ENCODE peak calls at places on chromosomes 1 and 21, in seven cellular contexts. Q is progenitor cell of endocrine pancreas; O is posterior cingulate gyrus; H is stimulated activated CD4-positive, alpha-beta T cell treated with anti-CD3 and anti-CD28 coated beads, Interleukin-2, amount 100 ng/mL, for 48 hours; U is glomerular endothelial cell; C is NCI-H446; K is astrocyte of the spinal cord. J is an unnamed sample.

GRCh38 chr1:225816643-225817538 is 7.0 kb downstream of the EPHX1 start:
- DNase-seq in Q (no peak), O (no peak), H (no peak), U (no peak), C (peak), K (peak), J (peak)

GRCh38 chr1:67336783-67337182 is 29.1 kb downstream of the IL12RB2 start:
- DNase-seq in Q (no peak), O (peak), H (no peak), U (no peak), C (no peak), K (no peak), J (no peak)

GRCh38 chr1:162458206-162458605 is 39.4 kb upstream of the UHMK1 start:
- DNase-seq in Q (no peak), O (no peak), H (no peak), U (no peak), C (no peak), K (no peak), J (no peak)

GRCh38 chr1:221431068-221431651 is 310.7 kb downstream of the DUSP10 start:
- DNase-seq in Q (no peak), O (no peak), H (no peak), U (no peak), C (no peak), K (peak), J (no peak)

GRCh38 chr1:182359645-182360044 is 31.9 kb downstream of the GLUL start:
- DNase-seq in Q (no peak), O (no peak), H (no peak), U (no peak), C (no peak), K (no peak), J (no peak)

GRCh38 chr21:39137248-39138186 is 45.7 kb downstream of the PSMG1 start:
- DNase-seq in Q (no peak), O (no peak), H (no peak), U (no peak), C (no peak), K (peak), J (no peak)

GRCh38 chr1:218499911-218500310 is 154.8 kb downstream of the TGFB2 start:
- DNase-seq in Q (no peak), O (no peak), H (no peak), U (no peak), C (no peak), K (no peak), J (no peak)

GRCh38 chr1:76872944-76873343 is 5.7 kb downstream of the ST6GALNAC5 start:
- DNase-seq in Q (no peak), O (no peak), H (no peak), U (no peak), C (no peak), K (no peak), J (no peak)

GRCh38 chr1:18190598-18190997 is 83.0 kb downstream of the IGSF21 start:
- DNase-seq in Q (no peak), O (no peak), H (no peak), U (no peak), C (no peak), K (no peak), J (no peak)

GRCh38 chr21:41216486-41216885 is 48.5 kb downstream of the BACE2 start:
- DNase-seq in Q (no peak), O (no peak), H (no peak), U (no peak), C (no peak), K (no peak), J (no peak)

GRCh38 chr1:201397675-201398074 is 1.4 kb downstream of the LAD1 start:
- DNase-seq in Q (no peak), O (peak), H (no peak), U (no peak), C (no peak), K (no peak), J (no peak)

GRCh38 chr1:59173721-59174120 is 123.2 kb upstream of the FGGY start:
- DNase-seq in Q (no peak), O (no peak), H (no peak), U (no peak), C (no peak), K (peak), J (no peak)

GRCh38 chr1:61053712-61054608 is 28.4 kb upstream of the NFIA start:
- DNase-seq in Q (no peak), O (no peak), H (no peak), U (no peak), C (no peak), K (no peak), J (peak)

GRCh38 chr1:10020086-10020485 is 12.7 kb upstream of the UBE4B start:
- DNase-seq in Q (no peak), O (peak), H (no peak), U (no peak), C (no peak), K (no peak), J (no peak)

GRCh38 chr1:200369131-200369530 is 40.7 kb downstream of the ZNF281 start:
- DNase-seq in Q (no peak), O (no peak), H (no peak), U (no peak), C (no peak), K (no peak), J (no peak)

GRCh38 chr21:44074315-44074958 is 32.8 kb upstream of the PWP2 start:
- DNase-seq in Q (no peak), O (peak), H (no peak), U (no peak), C (no peak), K (no peak), J (no peak)

GRCh38 chr1:153882296-153882912 is 40.4 kb downstream of the GATAD2B start:
- DNase-seq in Q (no peak), O (no peak), H (no peak), U (no peak), C (no peak), K (no peak), J (no peak)

GRCh38 chr1:6510493-6510892 is 19.0 kb upstream of the PLEKHG5 start:
- DNase-seq in Q (no peak), O (no peak), H (no peak), U (no peak), C (no peak), K (no peak), J (no peak)

GRCh38 chr1:48493970-48494769 is 22.2 kb upstream of the SPATA6 start:
- DNase-seq in Q (no peak), O (no peak), H (no peak), U (no peak), C (no peak), K (peak), J (no peak)